ENCODE peak calls at places on chromosome 18, in six cellular contexts. One of them, this sample, is unnamed.

GRCh38 chr18:3665780-3666525 is 216.0 kb downstream of the TGIF1 start:
- DNase-seq in omental fat pad: peak; percentile 57
- DNase-seq in transverse colon: peak; percentile 88
- DNase-seq in breast epithelium: peak; percentile 86
- DNase-seq in mesothelial cell of epicardium: peak; percentile 87
- DNase-seq in heart right ventricle: peak; percentile 77
- DNase-seq in this sample: peak; percentile 65

GRCh38 chr18:42742976-42743755 is 372.3 kb downstream of the RIT2 start:
- DNase-seq in omental fat pad: no peak
- DNase-seq in breast epithelium: no peak
- DNase-seq in heart right ventricle: no peak
- DNase-seq in mesothelial cell of epicardium: no peak
- DNase-seq in transverse colon: no peak
- DNase-seq in this sample: no peak

GRCh38 chr18:54327818-54328217 is 29.8 kb downstream of the STARD6 start:
- DNase-seq in breast epithelium: no peak
- DNase-seq in heart right ventricle: no peak
- DNase-seq in omental fat pad: no peak
- DNase-seq in transverse colon: no peak
- DNase-seq in mesothelial cell of epicardium: no peak
- DNase-seq in this sample: no peak

GRCh38 chr18:43092539-43092938 is 22.9 kb downstream of the RIT2 start:
- DNase-seq in omental fat pad: no peak
- DNase-seq in breast epithelium: no peak
- DNase-seq in mesothelial cell of epicardium: no peak
- DNase-seq in heart right ventricle: no peak
- DNase-seq in transverse colon: no peak
- DNase-seq in this sample: no peak

GRCh38 chr18:34028341-34028740 is 196.4 kb downstream of the NOL4 start:
- DNase-seq in heart right ventricle: no peak
- DNase-seq in omental fat pad: no peak
- DNase-seq in breast epithelium: no peak
- DNase-seq in mesothelial cell of epicardium: no peak
- DNase-seq in transverse colon: peak; percentile 60
- DNase-seq in this sample: no peak

GRCh38 chr18:22182884-22183610 is 13.7 kb downstream of the GATA6 start:
- DNase-seq in heart right ventricle: no peak
- DNase-seq in mesothelial cell of epicardium: no peak
- DNase-seq in breast epithelium: no peak
- DNase-seq in transverse colon: no peak
- DNase-seq in omental fat pad: no peak
- DNase-seq in this sample: no peak

GRCh38 chr18:37385846-37386435 is 179.7 kb downstream of the CELF4 start:
- DNase-seq in heart right ventricle: no peak
- DNase-seq in transverse colon: no peak
- DNase-seq in mesothelial cell of epicardium: no peak
- DNase-seq in breast epithelium: no peak
- DNase-seq in omental fat pad: no peak
- DNase-seq in this sample: no peak

GRCh38 chr18:37274309-37274987 is 291.1 kb downstream of the CELF4 start:
- DNase-seq in transverse colon: no peak
- DNase-seq in breast epithelium: no peak
- DNase-seq in mesothelial cell of epicardium: no peak
- DNase-seq in omental fat pad: no peak
- DNase-seq in heart right ventricle: no peak
- DNase-seq in this sample: no peak

GRCh38 chr18:13374468-13375301 is 156.1 kb downstream of the LDLRAD4 start:
- DNase-seq in breast epithelium: no peak
- DNase-seq in transverse colon: no peak
- DNase-seq in mesothelial cell of epicardium: no peak
- DNase-seq in heart right ventricle: no peak
- DNase-seq in omental fat pad: no peak
- DNase-seq in this sample: no peak

GRCh38 chr18:77448046-77448445 is 198.4 kb downstream of the GALR1 start:
- DNase-seq in transverse colon: no peak
- DNase-seq in mesothelial cell of epicardium: no peak
- DNase-seq in omental fat pad: no peak
- DNase-seq in breast epithelium: no peak
- DNase-seq in heart right ventricle: no peak
- DNase-seq in this sample: no peak

GRCh38 chr18:8299054-8299708 is 310.1 kb upstream of the RAB12 start:
- DNase-seq in heart right ventricle: no peak
- DNase-seq in transverse colon: no peak
- DNase-seq in breast epithelium: no peak
- DNase-seq in omental fat pad: no peak
- DNase-seq in mesothelial cell of epicardium: no peak
- DNase-seq in this sample: no peak

GRCh38 chr18:74590606-74591005 is 7.1 kb upstream of the ZNF407 start:
- DNase-seq in omental fat pad: no peak
- DNase-seq in mesothelial cell of epicardium: no peak
- DNase-seq in breast epithelium: no peak
- DNase-seq in heart right ventricle: no peak
- DNase-seq in transverse colon: no peak
- DNase-seq in this sample: no peak

DNA sequence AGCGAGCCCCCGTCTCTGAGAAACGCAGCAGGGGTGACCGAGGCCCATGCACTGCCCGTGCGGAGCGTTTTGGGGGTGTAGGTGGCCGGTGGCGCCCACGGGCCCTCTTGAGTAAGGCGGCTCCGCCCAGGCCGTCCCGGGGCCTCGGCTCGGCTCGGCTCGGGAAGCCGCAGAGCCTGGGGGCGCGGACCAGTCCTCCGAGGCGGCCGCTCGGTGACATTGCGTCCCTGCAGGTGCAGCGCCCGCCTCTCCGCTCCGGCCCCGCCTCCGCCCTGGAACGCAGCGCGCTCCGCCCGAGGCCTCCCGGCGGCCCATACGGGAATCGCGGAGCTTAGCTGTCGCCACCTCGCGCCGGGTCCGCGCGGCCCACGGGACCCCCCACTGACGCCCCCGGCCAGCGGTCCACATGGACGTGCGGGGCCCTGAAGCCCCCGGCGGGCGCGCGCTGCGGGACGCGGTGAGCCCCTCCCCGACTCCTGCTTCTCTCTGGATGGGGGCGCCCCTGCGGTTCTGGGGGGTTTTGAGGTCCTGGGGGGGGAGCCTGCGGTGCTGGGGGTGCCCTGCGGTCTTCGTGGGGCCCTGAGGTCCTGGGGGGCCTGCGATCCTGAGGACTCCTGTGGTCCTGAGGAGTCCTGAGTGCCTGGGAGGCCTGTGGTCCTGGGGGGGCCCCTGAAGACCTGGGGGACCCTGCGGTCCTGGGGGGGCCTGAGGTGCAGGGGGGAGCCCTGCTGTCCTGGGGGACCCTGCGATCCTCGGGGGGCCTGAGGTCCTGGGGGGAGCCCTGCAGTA is at the start of gene HSBP1L1:
- DNase-seq in breast epithelium: peak; percentile 70
- DNase-seq in omental fat pad: peak; percentile 24
- DNase-seq in mesothelial cell of epicardium: peak; percentile 78
- DNase-seq in transverse colon: peak; percentile 84
- DNase-seq in heart right ventricle: peak; percentile 74
- DNase-seq in this sample: no peak
- TF ChIP-seq CTCF in breast epithelium: no peak
- TF ChIP-seq CTCF in omental fat pad: no peak
- TF ChIP-seq CTCF in mesothelial cell of epicardium: no peak
- TF ChIP-seq CTCF in transverse colon: peak; percentile 36
- TF ChIP-seq CTCF in heart right ventricle: no peak
- TF ChIP-seq CTCF in this sample: no peak

DNA sequence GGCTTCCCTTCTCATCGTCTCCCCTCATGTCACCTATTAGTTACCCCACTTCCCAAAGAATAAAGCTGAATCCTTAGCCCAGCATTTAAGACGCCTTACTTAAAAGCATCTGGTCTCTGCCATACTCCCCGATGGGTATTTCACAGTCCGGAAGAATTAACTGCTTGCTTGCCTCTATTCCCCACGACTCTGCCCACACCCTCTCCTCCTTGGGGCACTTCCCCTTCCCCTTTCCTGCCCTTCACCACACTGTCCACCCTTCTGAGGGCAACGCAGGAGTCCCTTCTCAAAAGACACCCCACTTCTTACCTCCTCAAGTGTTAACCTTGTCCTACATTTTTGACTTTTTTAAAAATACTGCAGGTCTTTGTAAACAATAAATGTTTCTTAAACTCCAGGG is 60.1 kb upstream of the RMP24 start:
- DNase-seq in transverse colon: no peak
- DNase-seq in heart right ventricle: no peak
- DNase-seq in omental fat pad: no peak
- DNase-seq in mesothelial cell of epicardium: no peak
- DNase-seq in breast epithelium: no peak
- DNase-seq in this sample: no peak
- TF ChIP-seq CTCF in transverse colon: no peak
- TF ChIP-seq CTCF in heart right ventricle: no peak
- TF ChIP-seq CTCF in omental fat pad: no peak
- TF ChIP-seq CTCF in mesothelial cell of epicardium: no peak
- TF ChIP-seq CTCF in breast epithelium: no peak
- TF ChIP-seq CTCF in this sample: no peak

GRCh38 chr18:11982981-11983380 is 1.7 kb downstream of the IMPA2 start:
- DNase-seq in transverse colon: no peak
- DNase-seq in mesothelial cell of epicardium: no peak
- DNase-seq in breast epithelium: no peak
- DNase-seq in omental fat pad: no peak
- DNase-seq in heart right ventricle: no peak
- DNase-seq in this sample: no peak

GRCh38 chr18:11981383-11981632 is at the start of gene IMPA2:
- DNase-seq in transverse colon: no peak
- DNase-seq in mesothelial cell of epicardium: no peak
- DNase-seq in heart right ventricle: no peak
- DNase-seq in omental fat pad: no peak
- DNase-seq in breast epithelium: no peak
- DNase-seq in this sample: no peak

GRCh38 chr18:11981633-11982366 is 493 bp downstream of the IMPA2 start:
- DNase-seq in heart right ventricle: peak; percentile 60
- DNase-seq in omental fat pad: peak; percentile 31
- DNase-seq in transverse colon: peak; percentile 66
- DNase-seq in breast epithelium: peak; percentile 29
- DNase-seq in mesothelial cell of epicardium: peak; percentile 47
- DNase-seq in this sample: no peak

GRCh38 chr18:11980148-11980554 is 1.2 kb upstream of the IMPA2 start:
- DNase-seq in heart right ventricle: no peak
- DNase-seq in mesothelial cell of epicardium: no peak
- DNase-seq in omental fat pad: no peak
- DNase-seq in breast epithelium: no peak
- DNase-seq in transverse colon: no peak
- DNase-seq in this sample: no peak

DNA sequence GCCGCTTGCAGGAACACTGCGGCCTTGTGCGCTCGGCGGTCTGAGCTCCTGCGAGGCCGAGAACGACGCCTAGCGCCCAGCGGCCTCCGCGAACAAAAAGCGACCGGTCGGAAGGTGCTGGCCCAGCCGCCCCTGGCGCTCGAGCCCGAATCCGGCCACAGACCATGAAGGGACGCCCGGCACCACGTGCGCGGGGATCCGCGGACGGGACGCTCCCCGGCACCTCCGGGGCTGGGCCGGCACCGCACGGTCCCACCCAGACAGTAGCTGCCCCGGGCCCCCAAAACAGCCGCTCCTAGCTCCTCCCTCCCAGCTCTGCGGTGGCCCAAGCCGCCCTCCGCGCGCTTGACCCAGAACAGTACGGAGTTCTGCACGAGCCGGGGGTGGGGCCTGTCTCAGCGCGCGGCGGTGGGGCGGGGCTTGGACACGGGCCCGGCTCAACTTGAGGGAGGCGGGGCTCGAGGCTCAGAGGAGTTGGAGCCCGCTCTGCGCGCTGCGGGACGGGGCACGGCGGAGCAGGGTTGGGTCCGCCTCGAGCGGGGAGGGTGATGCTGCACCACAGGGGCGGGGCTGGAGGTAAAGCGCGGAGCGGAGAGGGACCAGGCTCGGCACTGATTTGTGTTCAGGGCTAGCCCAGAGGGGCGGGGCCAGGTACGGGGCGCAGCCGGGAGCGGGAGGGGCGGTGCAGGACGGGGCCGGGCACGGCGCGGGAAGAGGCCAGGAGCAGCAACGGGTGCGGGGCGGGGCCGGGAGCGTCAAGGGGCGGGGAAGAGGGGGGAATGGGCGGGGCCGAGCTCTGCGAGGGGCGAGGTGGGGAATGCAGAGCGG is 538 bp upstream of the IMPA2 start:
- DNase-seq in omental fat pad: peak; percentile 89
- DNase-seq in transverse colon: peak; percentile 99
- DNase-seq in heart right ventricle: peak; percentile 99
- DNase-seq in breast epithelium: peak; percentile 99
- DNase-seq in mesothelial cell of epicardium: peak; percentile 99
- DNase-seq in this sample: peak; percentile 86
- TF ChIP-seq CTCF in omental fat pad: no peak
- TF ChIP-seq CTCF in transverse colon: no peak
- TF ChIP-seq CTCF in heart right ventricle: no peak
- TF ChIP-seq CTCF in breast epithelium: no peak
- TF ChIP-seq CTCF in mesothelial cell of epicardium: no peak
- TF ChIP-seq CTCF in this sample: no peak

GRCh38 chr18:32333781-32334180 is 136.9 kb downstream of the GAREM1 start:
- DNase-seq in heart right ventricle: no peak
- DNase-seq in transverse colon: no peak
- DNase-seq in mesothelial cell of epicardium: no peak
- DNase-seq in breast epithelium: no peak
- DNase-seq in omental fat pad: no peak
- DNase-seq in this sample: no peak
- TF ChIP-seq CTCF in heart right ventricle: no peak
- TF ChIP-seq CTCF in transverse colon: no peak
- TF ChIP-seq CTCF in mesothelial cell of epicardium: no peak
- TF ChIP-seq CTCF in breast epithelium: no peak
- TF ChIP-seq CTCF in omental fat pad: no peak
- TF ChIP-seq CTCF in this sample: no peak

DNA sequence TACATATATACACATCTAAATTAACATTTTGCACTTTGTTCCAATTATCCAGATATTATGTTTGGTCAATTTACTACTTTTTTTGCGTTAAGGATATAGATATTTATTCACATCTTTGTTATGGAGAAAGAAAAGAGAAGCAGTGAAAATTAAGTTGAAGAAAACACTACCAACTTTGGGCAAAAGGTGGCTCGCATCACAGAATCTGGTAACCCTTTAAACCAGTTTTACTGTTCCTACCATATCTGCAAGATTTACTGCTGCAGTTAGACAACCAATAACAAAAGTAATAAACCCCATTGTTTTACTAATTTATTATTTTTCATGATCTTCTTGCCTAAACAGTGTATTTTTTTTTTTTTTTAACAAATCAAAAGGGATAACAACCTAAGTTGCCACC is 53.6 kb downstream of the SMAD2 start:
- DNase-seq in transverse colon: no peak
- DNase-seq in mesothelial cell of epicardium: no peak
- DNase-seq in breast epithelium: no peak
- DNase-seq in omental fat pad: no peak
- DNase-seq in heart right ventricle: no peak
- DNase-seq in this sample: no peak
- TF ChIP-seq CTCF in transverse colon: no peak
- TF ChIP-seq CTCF in mesothelial cell of epicardium: no peak
- TF ChIP-seq CTCF in breast epithelium: no peak
- TF ChIP-seq CTCF in omental fat pad: no peak
- TF ChIP-seq CTCF in heart right ventricle: no peak
- TF ChIP-seq CTCF in this sample: no peak

This sample was measured in kidney epithelial cell.